ENCODE peak calls at places on chromosome 9, in seven cellular contexts. One of them, this sample, is unnamed.

GRCh38 chr9:92530893-92531292 is 4.9 kb downstream of the ECM2 start:
- DNase-seq in stomach: no peak
- DNase-seq in AG10803: no peak
- DNase-seq in BJ: no peak
- DNase-seq in osteoblast: no peak
- DNase-seq in neural progenitor cell: no peak
- DNase-seq in heart left ventricle: no peak
- DNase-seq in this sample: no peak

GRCh38 chr9:22446589-22446949 is at the start of gene DMRTA1:
- DNase-seq in stomach: peak
- DNase-seq in AG10803: peak
- DNase-seq in BJ: no peak
- DNase-seq in osteoblast: peak
- DNase-seq in neural progenitor cell: peak
- DNase-seq in heart left ventricle: peak
- DNase-seq in this sample: peak

GRCh38 chr9:134735441-134736175 is 94.0 kb downstream of the COL5A1 start:
- DNase-seq in stomach: peak
- DNase-seq in AG10803: peak
- DNase-seq in BJ: no peak
- DNase-seq in osteoblast: no peak
- DNase-seq in neural progenitor cell: peak
- DNase-seq in heart left ventricle: peak
- DNase-seq in this sample: peak

GRCh38 chr9:21684831-21685362 is 117.5 kb upstream of the MTAP start:
- DNase-seq in stomach: peak
- DNase-seq in AG10803: peak
- DNase-seq in BJ: no peak
- DNase-seq in osteoblast: no peak
- DNase-seq in neural progenitor cell: no peak
- DNase-seq in heart left ventricle: no peak
- DNase-seq in this sample: no peak

GRCh38 chr9:34709196-34709978 is 549 bp downstream of the CCL21 start:
- DNase-seq in stomach: no peak
- DNase-seq in AG10803: no peak
- DNase-seq in BJ: no peak
- DNase-seq in osteoblast: no peak
- DNase-seq in neural progenitor cell: no peak
- DNase-seq in heart left ventricle: no peak
- DNase-seq in this sample: no peak

GRCh38 chr9:16002816-16003215 is 450.0 kb downstream of the CCDC171 start:
- DNase-seq in stomach: no peak
- DNase-seq in AG10803: no peak
- DNase-seq in BJ: no peak
- DNase-seq in osteoblast: no peak
- DNase-seq in neural progenitor cell: no peak
- DNase-seq in heart left ventricle: no peak
- DNase-seq in this sample: peak

GRCh38 chr9:106784076-106784475 is 78.9 kb upstream of the ZNF462 start:
- DNase-seq in stomach: no peak
- DNase-seq in AG10803: peak
- DNase-seq in BJ: no peak
- DNase-seq in osteoblast: no peak
- DNase-seq in neural progenitor cell: peak
- DNase-seq in heart left ventricle: no peak
- DNase-seq in this sample: no peak

GRCh38 chr9:134112561-134112960 is 23.3 kb upstream of the WDR5 start:
- DNase-seq in stomach: no peak
- DNase-seq in AG10803: no peak
- DNase-seq in BJ: no peak
- DNase-seq in osteoblast: no peak
- DNase-seq in neural progenitor cell: no peak
- DNase-seq in heart left ventricle: no peak
- DNase-seq in this sample: no peak

GRCh38 chr9:97830884-97831829 is 21.9 kb upstream of the FOXE1 start:
- DNase-seq in stomach: no peak
- DNase-seq in AG10803: no peak
- DNase-seq in BJ: no peak
- DNase-seq in osteoblast: no peak
- DNase-seq in neural progenitor cell: no peak
- DNase-seq in heart left ventricle: peak
- DNase-seq in this sample: no peak

GRCh38 chr9:18795947-18796705 is 236.9 kb downstream of the SAXO1 start:
- DNase-seq in stomach: no peak
- DNase-seq in AG10803: peak
- DNase-seq in BJ: peak
- DNase-seq in osteoblast: no peak
- DNase-seq in neural progenitor cell: peak
- DNase-seq in heart left ventricle: no peak
- DNase-seq in this sample: peak

GRCh38 chr9:20319641-20320337 is 302.5 kb downstream of the MLLT3 start:
- DNase-seq in stomach: no peak
- DNase-seq in AG10803: peak
- DNase-seq in BJ: peak
- DNase-seq in osteoblast: no peak
- DNase-seq in neural progenitor cell: no peak
- DNase-seq in heart left ventricle: no peak
- DNase-seq in this sample: peak

GRCh38 chr9:8724284-8725018 is 924.9 kb upstream of the DMAC1 start:
- DNase-seq in stomach: no peak
- DNase-seq in AG10803: no peak
- DNase-seq in BJ: no peak
- DNase-seq in osteoblast: no peak
- DNase-seq in neural progenitor cell: no peak
- DNase-seq in heart left ventricle: no peak
- DNase-seq in this sample: no peak

GRCh38 chr9:75121914-75122558 is 33.7 kb downstream of the OSTF1 start:
- DNase-seq in stomach: no peak
- DNase-seq in AG10803: no peak
- DNase-seq in BJ: no peak
- DNase-seq in osteoblast: no peak
- DNase-seq in neural progenitor cell: no peak
- DNase-seq in heart left ventricle: no peak
- DNase-seq in this sample: no peak

GRCh38 chr9:117136461-117136860 is 278.4 kb downstream of the ASTN2 start:
- DNase-seq in stomach: no peak
- DNase-seq in AG10803: no peak
- DNase-seq in BJ: no peak
- DNase-seq in osteoblast: no peak
- DNase-seq in neural progenitor cell: no peak
- DNase-seq in heart left ventricle: no peak
- DNase-seq in this sample: no peak

GRCh38 chr9:132192728-132193127 is 30.9 kb downstream of the NTNG2 start:
- DNase-seq in stomach: no peak
- DNase-seq in AG10803: no peak
- DNase-seq in BJ: no peak
- DNase-seq in osteoblast: no peak
- DNase-seq in neural progenitor cell: no peak
- DNase-seq in heart left ventricle: no peak
- DNase-seq in this sample: no peak

GRCh38 chr9:34995288-34996060 is 5.9 kb downstream of the DNAJB5 start:
- DNase-seq in stomach: no peak
- DNase-seq in AG10803: peak
- DNase-seq in BJ: no peak
- DNase-seq in osteoblast: no peak
- DNase-seq in neural progenitor cell: no peak
- DNase-seq in heart left ventricle: peak
- DNase-seq in this sample: peak

GRCh38 chr9:97811534-97812246 is 41.3 kb upstream of the FOXE1 start:
- DNase-seq in stomach: no peak
- DNase-seq in AG10803: peak
- DNase-seq in BJ: no peak
- DNase-seq in osteoblast: peak
- DNase-seq in neural progenitor cell: no peak
- DNase-seq in heart left ventricle: no peak
- DNase-seq in this sample: peak

GRCh38 chr9:115524467-115525059 is 406.6 kb upstream of the TNC start:
- DNase-seq in stomach: no peak
- DNase-seq in AG10803: peak
- DNase-seq in BJ: peak
- DNase-seq in osteoblast: no peak
- DNase-seq in neural progenitor cell: peak
- DNase-seq in heart left ventricle: no peak
- DNase-seq in this sample: no peak

DNA sequence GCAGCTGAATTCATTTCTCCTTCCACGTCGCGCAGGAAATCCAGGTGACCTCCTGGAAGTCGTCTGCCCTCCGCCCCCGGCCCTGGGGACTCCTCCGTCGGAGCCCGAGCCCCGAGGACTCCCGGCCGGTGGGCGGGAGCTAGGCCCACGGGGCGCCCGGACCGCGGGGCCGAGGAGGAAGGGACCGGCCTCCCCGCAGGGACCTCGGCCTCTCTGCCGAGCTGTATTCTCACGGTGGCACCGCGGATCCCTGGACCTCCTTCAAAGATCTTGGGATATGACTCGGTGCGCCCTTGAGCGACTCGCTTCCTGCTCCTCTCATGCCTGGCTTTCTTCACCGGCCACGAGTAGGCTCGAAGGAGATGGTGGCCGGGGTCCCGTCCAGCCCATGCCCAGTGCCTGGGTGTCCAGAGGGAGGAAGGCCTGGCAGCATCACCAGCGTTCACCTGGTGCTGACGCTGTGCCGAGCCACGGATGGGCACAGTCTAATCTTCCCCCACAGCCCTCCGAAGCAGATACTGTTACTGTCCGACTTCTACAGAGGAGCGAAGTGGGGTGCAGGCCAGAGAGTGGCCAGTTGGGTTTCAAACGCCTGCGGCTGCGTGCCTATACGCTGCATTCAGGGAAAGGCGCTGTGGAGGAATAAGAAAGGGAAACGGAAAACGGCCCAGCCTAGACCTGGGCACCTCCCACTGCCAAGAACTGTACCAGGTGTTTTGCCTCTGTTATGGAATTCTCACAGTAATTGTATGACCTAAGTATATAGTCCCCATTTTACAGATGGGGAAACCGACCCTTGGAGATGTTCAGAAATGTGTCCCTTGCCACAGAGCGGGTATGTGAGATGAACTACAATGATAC is 47.3 kb downstream of the PAX5 start:
- DNase-seq in stomach: no peak
- DNase-seq in AG10803: no peak
- DNase-seq in BJ: no peak
- DNase-seq in osteoblast: no peak
- DNase-seq in neural progenitor cell: peak
- DNase-seq in heart left ventricle: no peak
- DNase-seq in this sample: no peak
- H3K4me3 ChIP-seq in stomach: peak
- H3K4me3 ChIP-seq in AG10803: no peak
- H3K4me3 ChIP-seq in BJ: no peak
- H3K4me3 ChIP-seq in osteoblast: no peak
- H3K4me3 ChIP-seq in neural progenitor cell: peak
- H3K4me3 ChIP-seq in heart left ventricle: no peak
- H3K4me3 ChIP-seq in this sample: no peak

DNA sequence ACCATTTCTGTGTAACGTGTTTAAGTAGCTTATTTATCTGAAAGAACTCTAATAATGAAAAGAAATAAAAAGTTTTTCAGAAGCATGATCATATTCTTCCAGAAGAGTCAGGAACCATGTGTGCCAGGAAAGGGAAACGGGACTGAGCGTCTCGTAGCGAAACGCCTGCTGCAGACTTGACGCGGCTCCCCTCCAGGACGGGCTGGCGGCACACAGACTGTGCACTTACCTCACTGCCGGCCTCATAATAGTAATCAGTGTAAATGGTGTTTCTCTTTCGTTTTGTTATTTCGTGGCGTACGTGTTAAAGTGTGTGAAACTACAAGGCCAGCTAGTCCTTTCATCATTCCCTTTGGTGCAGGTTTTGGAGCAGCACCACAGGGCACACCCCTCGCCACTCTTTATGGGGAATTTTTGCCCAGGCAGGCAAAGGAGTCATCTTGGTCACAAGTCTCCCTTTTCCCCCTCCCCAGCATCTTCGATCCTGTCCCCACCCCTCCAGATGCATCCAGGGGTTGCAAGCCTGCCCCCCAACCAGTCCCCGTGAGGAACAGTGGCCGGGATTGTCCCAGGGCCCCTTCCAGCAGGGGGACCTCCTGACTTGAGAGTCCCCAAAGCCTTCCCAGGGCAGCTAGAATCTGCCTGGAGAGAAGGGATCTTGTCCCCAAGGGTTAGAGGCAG is 233.1 kb downstream of the FANCC start:
- DNase-seq in stomach: no peak
- DNase-seq in AG10803: no peak
- DNase-seq in BJ: no peak
- DNase-seq in osteoblast: peak
- DNase-seq in neural progenitor cell: no peak
- DNase-seq in heart left ventricle: no peak
- DNase-seq in this sample: no peak
- H3K4me3 ChIP-seq in stomach: no peak
- H3K4me3 ChIP-seq in AG10803: no peak
- H3K4me3 ChIP-seq in BJ: no peak
- H3K4me3 ChIP-seq in osteoblast: no peak
- H3K4me3 ChIP-seq in neural progenitor cell: no peak
- H3K4me3 ChIP-seq in heart left ventricle: no peak
- H3K4me3 ChIP-seq in this sample: no peak

GRCh38 chr9:137276757-137277328 is 683 bp upstream of the TOR4A start:
- DNase-seq in stomach: peak
- DNase-seq in AG10803: peak
- DNase-seq in BJ: no peak
- DNase-seq in osteoblast: peak
- DNase-seq in neural progenitor cell: peak
- DNase-seq in heart left ventricle: peak
- DNase-seq in this sample: no peak
- H3K4me3 ChIP-seq in stomach: peak
- H3K4me3 ChIP-seq in AG10803: peak
- H3K4me3 ChIP-seq in BJ: peak
- H3K4me3 ChIP-seq in osteoblast: peak
- H3K4me3 ChIP-seq in neural progenitor cell: peak
- H3K4me3 ChIP-seq in heart left ventricle: peak
- H3K4me3 ChIP-seq in this sample: peak

GRCh38 chr9:99828054-99828416 is 6.3 kb downstream of the NR4A3 start:
- DNase-seq in stomach: no peak
- DNase-seq in AG10803: no peak
- DNase-seq in BJ: no peak
- DNase-seq in osteoblast: no peak
- DNase-seq in neural progenitor cell: peak
- DNase-seq in heart left ventricle: no peak
- DNase-seq in this sample: no peak
- H3K4me3 ChIP-seq in stomach: peak
- H3K4me3 ChIP-seq in AG10803: no peak
- H3K4me3 ChIP-seq in BJ: no peak
- H3K4me3 ChIP-seq in osteoblast: no peak
- H3K4me3 ChIP-seq in neural progenitor cell: no peak
- H3K4me3 ChIP-seq in heart left ventricle: no peak
- H3K4me3 ChIP-seq in this sample: no peak

This sample was measured in skeletal muscle cell.